ENCODE peak calls at places on chromosomes 16 and 17, in five cellular contexts. One of them, this sample, is unnamed.

GRCh38 chr17:39677581-39678339 is 9.5 kb downstream of the PNMT start:
- DNase-seq in NCI-H1105: no peak
- DNase-seq in fibroblast of pulmonary artery: no peak
- DNase-seq in right cardiac atrium: peak
- DNase-seq in uterus: no peak
- DNase-seq in this sample: no peak

GRCh38 chr16:48556913-48557351 is 53.0 kb downstream of the N4BP1 start:
- DNase-seq in NCI-H1105: no peak
- DNase-seq in fibroblast of pulmonary artery: peak
- DNase-seq in right cardiac atrium: no peak
- DNase-seq in uterus: no peak
- DNase-seq in this sample: no peak

GRCh38 chr16:46885960-46886763 is 2.0 kb downstream of the GPT2 start:
- DNase-seq in NCI-H1105: no peak
- DNase-seq in fibroblast of pulmonary artery: peak
- DNase-seq in right cardiac atrium: no peak
- DNase-seq in uterus: no peak
- DNase-seq in this sample: no peak

GRCh38 chr17:80703109-80703508 is 158.5 kb downstream of the RPTOR start:
- DNase-seq in NCI-H1105: no peak
- DNase-seq in fibroblast of pulmonary artery: no peak
- DNase-seq in right cardiac atrium: no peak
- DNase-seq in uterus: no peak
- DNase-seq in this sample: no peak

GRCh38 chr17:79851461-79851817 is 12.2 kb upstream of the CBX4 start:
- DNase-seq in NCI-H1105: peak
- DNase-seq in fibroblast of pulmonary artery: no peak
- DNase-seq in right cardiac atrium: no peak
- DNase-seq in uterus: no peak
- DNase-seq in this sample: no peak

GRCh38 chr16:20073203-20074088 is at the start of gene GPR139:
- DNase-seq in NCI-H1105: no peak
- DNase-seq in fibroblast of pulmonary artery: no peak
- DNase-seq in right cardiac atrium: no peak
- DNase-seq in uterus: no peak
- DNase-seq in this sample: no peak

GRCh38 chr17:78226055-78226751 is 5.2 kb upstream of the TMEM235 start:
- DNase-seq in NCI-H1105: no peak
- DNase-seq in fibroblast of pulmonary artery: no peak
- DNase-seq in right cardiac atrium: peak
- DNase-seq in uterus: no peak
- DNase-seq in this sample: no peak

GRCh38 chr17:65536573-65537342 is 24.7 kb downstream of the AXIN2 start:
- DNase-seq in NCI-H1105: no peak
- DNase-seq in fibroblast of pulmonary artery: no peak
- DNase-seq in right cardiac atrium: no peak
- DNase-seq in uterus: no peak
- DNase-seq in this sample: no peak

GRCh38 chr17:8015957-8016631 is 13.7 kb downstream of the GUCY2D start:
- DNase-seq in NCI-H1105: no peak
- DNase-seq in fibroblast of pulmonary artery: no peak
- DNase-seq in right cardiac atrium: no peak
- DNase-seq in uterus: no peak
- DNase-seq in this sample: peak

GRCh38 chr17:68963958-68964357 is 8.8 kb upstream of the ABCA8 start:
- DNase-seq in NCI-H1105: no peak
- DNase-seq in fibroblast of pulmonary artery: no peak
- DNase-seq in right cardiac atrium: peak
- DNase-seq in uterus: no peak
- DNase-seq in this sample: no peak

GRCh38 chr17:36136439-36136838 is 32.8 kb downstream of the CCL4 start:
- DNase-seq in NCI-H1105: no peak
- DNase-seq in fibroblast of pulmonary artery: no peak
- DNase-seq in right cardiac atrium: no peak
- DNase-seq in uterus: no peak
- DNase-seq in this sample: no peak

GRCh38 chr17:82737981-82738877 is 2.8 kb downstream of the FN3K start:
- DNase-seq in NCI-H1105: no peak
- DNase-seq in fibroblast of pulmonary artery: peak
- DNase-seq in right cardiac atrium: peak
- DNase-seq in uterus: no peak
- DNase-seq in this sample: peak

GRCh38 chr16:35734728-35735402 is 2275.5 kb downstream of the TP53TG3F start:
- DNase-seq in NCI-H1105: no peak
- DNase-seq in fibroblast of pulmonary artery: no peak
- DNase-seq in right cardiac atrium: no peak
- DNase-seq in uterus: no peak
- DNase-seq in this sample: no peak

GRCh38 chr17:77473615-77474226 is 333.0 kb downstream of the SEC14L1 start:
- DNase-seq in NCI-H1105: no peak
- DNase-seq in fibroblast of pulmonary artery: no peak
- DNase-seq in right cardiac atrium: no peak
- DNase-seq in uterus: no peak
- DNase-seq in this sample: no peak

GRCh38 chr17:17853811-17854527 is 17.2 kb upstream of the SREBF1 start:
- DNase-seq in NCI-H1105: no peak
- DNase-seq in fibroblast of pulmonary artery: no peak
- DNase-seq in right cardiac atrium: peak
- DNase-seq in uterus: no peak
- DNase-seq in this sample: no peak

GRCh38 chr16:49330562-49331201 is 42.9 kb upstream of the C16orf78 start:
- DNase-seq in NCI-H1105: no peak
- DNase-seq in fibroblast of pulmonary artery: no peak
- DNase-seq in right cardiac atrium: no peak
- DNase-seq in uterus: no peak
- DNase-seq in this sample: no peak

GRCh38 chr17:34858941-34859562 is 102.2 kb downstream of the CCT6B start:
- DNase-seq in NCI-H1105: no peak
- DNase-seq in fibroblast of pulmonary artery: no peak
- DNase-seq in right cardiac atrium: no peak
- DNase-seq in uterus: no peak
- DNase-seq in this sample: no peak

GRCh38 chr16:53129281-53130192 is 74.7 kb downstream of the CHD9 start:
- DNase-seq in NCI-H1105: no peak
- DNase-seq in fibroblast of pulmonary artery: peak
- DNase-seq in right cardiac atrium: no peak
- DNase-seq in uterus: no peak
- DNase-seq in this sample: no peak

GRCh38 chr17:77449908-77450741 is 309.4 kb downstream of the SEC14L1 start:
- DNase-seq in NCI-H1105: no peak
- DNase-seq in fibroblast of pulmonary artery: peak
- DNase-seq in right cardiac atrium: peak
- DNase-seq in uterus: peak
- DNase-seq in this sample: peak